ENCODE peak calls at places on chromosomes 2 and 18, in ten cellular contexts. G, O, X, J, B, Q, A, K, U and S are unnamed samples.

GRCh38 chr18:10559566-10560456 is 34.0 kb downstream of the NAPG start:
- DNase-seq in A (no peak), U (no peak), O (no peak), K (no peak), B (no peak), X (peak), J (peak), G (no peak), Q (no peak), S (no peak)

GRCh38 chr2:235026649-235027557 is 75.1 kb downstream of the SH3BP4 start:
- DNase-seq in B (peak), G (no peak), U (peak), O (peak), Q (peak), J (peak), X (no peak), K (peak), A (no peak), S (no peak)

GRCh38 chr18:5746844-5747243 is 148.5 kb downstream of the TMEM200C start:
- DNase-seq in X (no peak), Q (no peak), O (no peak), K (no peak), B (no peak), G (no peak), A (peak), U (no peak), J (no peak), S (no peak)

GRCh38 chr2:9327873-9328352 is 95.4 kb downstream of the ITGB1BP1 start:
- DNase-seq in J (peak), G (no peak), O (peak), A (peak), K (no peak), B (no peak), U (peak), X (no peak), Q (no peak), S (no peak)

GRCh38 chr2:50752228-50752627 is 279.7 kb downstream of the NRXN1 start:
- DNase-seq in G (no peak), J (no peak), O (no peak), Q (no peak), U (no peak), K (no peak), B (no peak), A (no peak), X (no peak), S (no peak)

GRCh38 chr2:26184555-26185303 is 11.8 kb downstream of the GAREM2 start:
- DNase-seq in X (peak), O (peak), G (peak), K (peak), B (peak), J (peak), A (peak), U (peak), Q (peak), S (peak)

GRCh38 chr2:28355521-28356094 is 37.0 kb upstream of the FOSL2 start:
- DNase-seq in Q (peak), J (no peak), A (peak), X (no peak), B (peak), G (no peak), K (peak), O (peak), U (no peak), S (no peak)

GRCh38 chr2:135532581-135532980 is 1.3 kb downstream of the R3HDM1 start:
- DNase-seq in J (no peak), G (no peak), B (no peak), O (peak), U (no peak), A (no peak), Q (no peak), K (peak), X (no peak), S (no peak)

GRCh38 chr18:56196495-56197225 is 441.7 kb downstream of the TXNL1 start:
- DNase-seq in J (no peak), O (peak), K (peak), G (no peak), U (no peak), A (no peak), B (no peak), Q (no peak), X (no peak), S (no peak)

GRCh38 chr2:156329031-156329921 is 3.2 kb downstream of the NR4A2 start:
- DNase-seq in O (no peak), X (peak), B (no peak), G (no peak), U (no peak), K (no peak), A (no peak), J (no peak), Q (peak), S (no peak)

GRCh38 chr2:233822781-233823730 is 31.3 kb downstream of the HJURP start:
- DNase-seq in J (no peak), O (no peak), G (no peak), B (no peak), X (peak), Q (peak), A (no peak), K (no peak), U (peak), S (peak)

GRCh38 chr18:48836806-48837615 is 113.8 kb downstream of the SMAD7 start:
- DNase-seq in B (no peak), U (no peak), O (no peak), J (no peak), A (no peak), G (no peak), X (no peak), K (no peak), Q (peak), S (no peak)

GRCh38 chr2:8574196-8575010 is 107.5 kb upstream of the ID2 start:
- DNase-seq in K (no peak), G (no peak), X (peak), U (no peak), B (no peak), A (no peak), O (no peak), J (no peak), Q (no peak), S (peak)

GRCh38 chr18:48300463-48300961 is 108.7 kb downstream of the ZBTB7C start:
- DNase-seq in A (peak), J (peak), K (no peak), O (no peak), B (no peak), Q (peak), G (no peak), X (peak), U (peak), S (no peak)

GRCh38 chr2:19120181-19120580 is 238.2 kb downstream of the OSR1 start:
- DNase-seq in X (no peak), A (no peak), G (no peak), Q (no peak), J (no peak), U (no peak), O (no peak), B (no peak), K (no peak), S (no peak)

GRCh38 chr18:78151948-78152725 is 827.5 kb upstream of the SALL3 start:
- DNase-seq in K (no peak), Q (no peak), B (no peak), X (no peak), U (no peak), A (no peak), G (no peak), O (no peak), J (no peak), S (no peak)

GRCh38 chr2:85649201-85650190 is 18.5 kb downstream of the SFTPB start:
- DNase-seq in A (no peak), O (peak), J (peak), G (peak), U (peak), X (no peak), Q (no peak), B (no peak), K (peak), S (no peak)

GRCh38 chr2:208373460-208374089 is 33.0 kb upstream of the PTH2R start:
- DNase-seq in X (peak), J (peak), K (peak), B (no peak), A (peak), G (no peak), U (peak), Q (no peak), O (peak), S (no peak)

GRCh38 chr2:235543126-235543750 is 49.4 kb downstream of the AGAP1 start:
- DNase-seq in B (no peak), J (peak), O (no peak), X (no peak), U (no peak), Q (no peak), K (no peak), A (peak), G (no peak), S (no peak)

GRCh38 chr2:63052411-63053234 is 2.0 kb downstream of the OTX1 start:
- DNase-seq in O (no peak), G (no peak), A (no peak), U (no peak), B (no peak), Q (no peak), K (no peak), J (no peak), X (peak), S (no peak)

GRCh38 chr2:150041721-150042450 is 445.6 kb downstream of the RND3 start:
- DNase-seq in X (no peak), Q (no peak), J (peak), K (peak), U (no peak), G (no peak), O (peak), B (no peak), A (no peak), S (no peak)

GRCh38 chr2:10132596-10132995 is 10.1 kb downstream of the RRM2 start:
- DNase-seq in G (no peak), A (no peak), K (no peak), J (no peak), X (no peak), U (no peak), Q (no peak), O (no peak), B (no peak), S (no peak)

GRCh38 chr2:233241803-233242202 is 9.7 kb upstream of the ATG16L1 start:
- DNase-seq in A (no peak), U (no peak), J (peak), O (no peak), X (no peak), G (no peak), K (no peak), B (no peak), Q (no peak), S (no peak)

GRCh38 chr2:17793803-17794349 is 22.4 kb upstream of the MSGN1 start:
- DNase-seq in B (no peak), J (no peak), O (no peak), A (no peak), G (no peak), K (no peak), X (no peak), U (no peak), Q (no peak), S (no peak)

GRCh38 chr2:30847329-30847728 is 40.1 kb upstream of the CAPN13 start:
- DNase-seq in Q (no peak), X (no peak), G (no peak), U (no peak), B (no peak), O (no peak), K (no peak), A (no peak), J (peak), S (no peak)

GRCh38 chr18:55546873-55547704 is 40.9 kb downstream of the TCF4 start:
- DNase-seq in G (peak), Q (no peak), U (no peak), B (no peak), K (peak), X (no peak), O (peak), J (peak), A (peak), S (no peak)

GRCh38 chr2:44825702-44826101 is 115.8 kb upstream of the SIX3 start:
- DNase-seq in O (no peak), B (no peak), X (no peak), G (no peak), U (no peak), A (no peak), J (no peak), K (no peak), Q (no peak), S (no peak)

GRCh38 chr18:50880108-50880465 is 1.2 kb downstream of the ME2 start:
- DNase-seq in G (no peak), Q (no peak), B (no peak), U (no peak), A (peak), K (peak), J (no peak), X (no peak), O (no peak), S (no peak)

GRCh38 chr2:43429366-43429765 is 166.5 kb downstream of the THADA start:
- DNase-seq in B (no peak), G (no peak), U (peak), O (no peak), X (no peak), A (no peak), K (no peak), Q (no peak), J (peak), S (no peak)

GRCh38 chr2:239616729-239617128 is 215.9 kb upstream of the HDAC4 start:
- DNase-seq in B (no peak), Q (no peak), G (no peak), O (no peak), X (no peak), K (no peak), J (no peak), A (no peak), U (no peak), S (no peak)

GRCh38 chr2:27171351-27171848 is 22.6 kb downstream of the TCF23 start:
- DNase-seq in Q (no peak), A (no peak), X (no peak), G (no peak), U (no peak), B (no peak), O (no peak), K (no peak), J (no peak), S (no peak)

GRCh38 chr2:137943035-137943830 is 21.0 kb upstream of the HNMT start:
- DNase-seq in B (no peak), X (no peak), K (no peak), Q (no peak), O (no peak), A (no peak), U (peak), J (no peak), G (no peak), S (no peak)

GRCh38 chr2:222319576-222320440 is 21.0 kb upstream of the PAX3 start:
- DNase-seq in G (no peak), J (peak), A (no peak), B (no peak), Q (no peak), X (peak), O (peak), U (peak), K (peak), S (no peak)

GRCh38 chr2:121007490-121007853 is 271.8 kb downstream of the GLI2 start:
- DNase-seq in Q (no peak), O (no peak), J (no peak), A (no peak), X (no peak), G (no peak), K (no peak), U (no peak), B (no peak), S (no peak)

GRCh38 chr18:57767259-57768050 is 35.7 kb downstream of the ATP8B1 start:
- DNase-seq in G (no peak), K (peak), O (no peak), J (no peak), B (no peak), Q (no peak), A (no peak), U (no peak), X (no peak), S (no peak)

DNA sequence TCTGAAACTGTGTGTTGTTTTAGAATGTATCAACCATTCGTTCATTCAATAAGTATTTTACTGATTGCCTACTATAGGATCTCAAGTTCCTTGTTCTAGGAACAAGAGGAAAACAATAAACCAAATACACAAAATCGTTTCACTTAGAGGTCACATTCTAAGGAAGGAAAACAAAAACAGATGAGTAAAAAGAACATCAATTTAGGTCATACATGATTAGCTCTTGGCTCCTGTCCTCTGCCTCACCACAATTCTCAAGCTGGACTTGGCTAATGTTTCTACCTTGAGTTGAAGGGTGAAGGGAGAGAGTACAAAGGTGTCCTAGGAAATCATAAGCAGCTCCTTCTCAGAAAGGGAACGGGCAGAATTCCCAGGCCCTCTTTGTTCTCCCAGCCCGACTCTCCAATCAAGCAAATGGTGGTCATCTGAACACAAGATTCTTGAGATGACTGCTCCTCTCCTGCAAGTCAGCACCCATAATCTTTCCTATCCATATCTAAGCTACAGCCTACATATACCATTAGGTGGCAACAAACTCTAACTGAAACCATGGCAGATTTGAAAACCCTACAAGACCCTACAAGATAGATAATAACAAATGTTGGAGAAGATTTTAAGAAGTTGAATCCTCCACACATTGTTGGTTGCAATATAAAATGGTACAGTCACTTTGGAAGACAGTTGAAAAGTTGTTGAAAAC is 76.0 kb downstream of the CBLN2 start:
- DNase-seq in J (no peak), Q (no peak), A (no peak), G (no peak), K (no peak), U (no peak), O (no peak), B (no peak), X (no peak), S (no peak)
- TF ChIP-seq CTCF in J (no peak), Q (no peak), A (no peak), G (no peak), K (no peak), U (no peak), O (no peak), B (no peak), X (no peak), S (no peak)

GRCh38 chr2:118881490-118882129 is 34.2 kb upstream of the EN1 start:
- DNase-seq in B (no peak), J (peak), O (peak), Q (no peak), G (no peak), X (peak), A (peak), K (peak), U (peak), S (no peak)

GRCh38 chr2:118878531-118879149 is 31.2 kb upstream of the EN1 start:
- DNase-seq in G (no peak), O (no peak), J (peak), X (no peak), B (no peak), Q (no peak), K (no peak), U (no peak), A (no peak), S (no peak)

DNA sequence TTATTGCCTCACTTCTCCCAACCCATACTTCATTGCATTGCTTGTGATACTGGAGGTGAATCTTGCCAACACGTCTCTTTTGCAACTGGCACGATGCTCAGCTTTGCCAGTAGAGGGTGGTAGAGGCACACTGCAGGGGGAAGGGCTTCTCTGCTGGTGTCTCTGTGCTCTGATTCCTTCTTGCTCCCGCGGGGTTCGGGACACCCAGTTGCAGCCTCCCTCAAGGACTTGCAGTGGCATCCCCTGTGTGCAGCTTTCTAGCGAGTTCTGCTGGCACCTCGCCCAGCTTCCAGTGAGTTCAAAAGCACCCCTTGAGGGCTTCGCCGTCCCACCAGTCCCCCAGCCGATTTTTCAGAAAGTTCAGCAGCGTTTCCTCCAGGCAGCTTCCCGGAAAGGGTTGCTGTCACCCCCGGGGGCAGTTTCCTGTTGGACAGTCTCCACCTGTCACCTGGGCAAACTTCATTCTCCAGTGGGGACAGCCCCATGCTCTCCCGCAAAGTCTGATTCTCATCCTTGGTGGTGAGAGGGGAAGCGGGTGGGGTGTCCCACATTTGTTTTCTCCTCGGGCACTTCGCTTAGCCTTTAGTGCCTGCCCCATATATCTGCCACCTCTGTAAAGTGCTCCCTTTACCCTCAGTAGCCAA is 35.4 kb upstream of the EN1 start:
- DNase-seq in X (peak), G (peak), B (no peak), J (peak), U (peak), A (peak), K (peak), Q (peak), O (peak), S (no peak)
- TF ChIP-seq CTCF in X (peak), G (peak), B (peak), J (peak), U (peak), A (peak), K (peak), Q (peak), O (peak), S (peak)

GRCh38 chr2:65296971-65297370 is 69.3 kb downstream of the ACTR2 start:
- DNase-seq in Q (no peak), A (no peak), U (no peak), J (no peak), B (no peak), K (no peak), X (no peak), O (no peak), G (no peak), S (no peak)
- TF ChIP-seq CTCF in Q (no peak), A (no peak), U (no peak), J (no peak), B (no peak), K (no peak), X (no peak), O (no peak), G (no peak), S (no peak)

DNA sequence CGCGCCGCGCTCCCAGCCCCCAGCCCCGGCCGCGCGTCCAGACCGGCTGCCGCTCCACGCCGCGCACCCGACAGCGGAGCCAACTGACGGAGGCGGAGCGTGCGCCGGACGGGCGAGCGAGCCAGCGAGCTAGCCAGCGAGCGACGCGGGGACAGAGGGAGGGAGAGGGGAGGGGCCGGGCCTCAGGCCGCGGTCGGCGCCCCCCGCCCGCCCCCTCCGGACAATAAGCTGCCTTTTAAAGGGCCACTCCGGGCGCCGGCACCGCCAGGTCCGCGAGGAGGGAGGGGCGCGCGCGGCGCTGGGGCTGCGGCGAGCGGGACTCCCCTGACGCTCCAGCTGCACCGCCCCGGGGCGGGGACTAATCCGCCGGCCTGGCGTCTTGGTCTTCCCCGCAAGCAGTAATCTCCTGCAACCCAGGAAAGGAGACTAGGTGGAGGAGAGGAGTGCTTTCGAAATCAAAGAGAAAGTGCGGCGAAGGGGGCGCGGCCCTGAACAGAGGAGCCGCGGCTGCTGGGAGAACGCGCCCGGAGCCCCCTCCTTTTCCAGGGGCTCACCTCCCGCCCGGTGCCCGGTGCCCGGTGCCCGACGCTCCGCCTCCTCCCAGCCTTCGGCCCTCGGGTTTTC is at the start of gene BIN1:
- DNase-seq in J (peak), K (peak), B (peak), U (peak), A (peak), Q (peak), G (no peak), O (peak), X (peak), S (peak)
- TF ChIP-seq CTCF in J (no peak), K (no peak), B (peak), U (no peak), A (no peak), Q (no peak), G (no peak), O (no peak), X (no peak), S (no peak)

GRCh38 chr2:108855194-108855593 is 68.6 kb downstream of the CCDC138 start:
- DNase-seq in U (peak), B (no peak), O (peak), A (peak), K (peak), X (no peak), Q (no peak), J (peak), G (no peak), S (no peak)
- TF ChIP-seq CTCF in U (peak), B (no peak), O (no peak), A (no peak), K (no peak), X (no peak), Q (no peak), J (peak), G (no peak), S (peak)